ENCODE peak calls at places on chromosomes 2 and 18, in seven cellular contexts. One of them, this sample, is unnamed.

GRCh38 chr2:8797682-8798081 is 39.7 kb downstream of the KIDINS220 start:
- DNase-seq in HCT116: no peak
- DNase-seq in HepG2: no peak
- DNase-seq in K562: no peak
- DNase-seq in H1: no peak
- DNase-seq in SK-N-SH: no peak
- DNase-seq in GM12878: no peak
- DNase-seq in this sample: no peak

GRCh38 chr18:23945416-23946079 is 69.0 kb upstream of the TTC39C start:
- DNase-seq in HCT116: no peak
- DNase-seq in HepG2: no peak
- DNase-seq in K562: no peak
- DNase-seq in H1: no peak
- DNase-seq in SK-N-SH: no peak
- DNase-seq in GM12878: no peak
- DNase-seq in this sample: no peak

GRCh38 chr2:109722026-109722425 is 72.1 kb upstream of the RGPD5 start:
- DNase-seq in HCT116: no peak
- DNase-seq in HepG2: no peak
- DNase-seq in K562: no peak
- DNase-seq in H1: no peak
- DNase-seq in SK-N-SH: no peak
- DNase-seq in GM12878: no peak
- DNase-seq in this sample: no peak

GRCh38 chr2:238259085-238260020 is 19.5 kb upstream of the HES6 start:
- DNase-seq in HCT116: no peak
- DNase-seq in HepG2: peak; percentile 34
- DNase-seq in K562: no peak
- DNase-seq in H1: no peak
- DNase-seq in SK-N-SH: no peak
- DNase-seq in GM12878: no peak
- DNase-seq in this sample: peak; percentile 39

GRCh38 chr2:39050109-39050508 is 70.7 kb downstream of the SOS1 start:
- DNase-seq in HCT116: no peak
- DNase-seq in HepG2: no peak
- DNase-seq in K562: no peak
- DNase-seq in H1: no peak
- DNase-seq in SK-N-SH: no peak
- DNase-seq in GM12878: no peak
- DNase-seq in this sample: no peak

GRCh38 chr2:88054300-88055048 is 1.1 kb downstream of the KRCC1 start:
- DNase-seq in HCT116: no peak
- DNase-seq in HepG2: no peak
- DNase-seq in K562: peak; percentile 43
- DNase-seq in H1: no peak
- DNase-seq in SK-N-SH: no peak
- DNase-seq in GM12878: no peak
- DNase-seq in this sample: no peak

GRCh38 chr18:75879196-75879595 is 451.7 kb upstream of the SMIM21 start:
- DNase-seq in HCT116: no peak
- DNase-seq in HepG2: no peak
- DNase-seq in K562: no peak
- DNase-seq in H1: no peak
- DNase-seq in SK-N-SH: no peak
- DNase-seq in GM12878: no peak
- DNase-seq in this sample: no peak

GRCh38 chr18:75727479-75727878 is 300.0 kb upstream of the SMIM21 start:
- DNase-seq in HCT116: peak; percentile 21
- DNase-seq in HepG2: peak; percentile 2
- DNase-seq in K562: peak; percentile 38
- DNase-seq in H1: peak; percentile 38
- DNase-seq in SK-N-SH: peak; percentile 47
- DNase-seq in GM12878: no peak
- DNase-seq in this sample: no peak

GRCh38 chr2:60530228-60530627 is 23.2 kb downstream of the BCL11A start:
- DNase-seq in HCT116: no peak
- DNase-seq in HepG2: no peak
- DNase-seq in K562: no peak
- DNase-seq in H1: no peak
- DNase-seq in SK-N-SH: peak; percentile 30
- DNase-seq in GM12878: no peak
- DNase-seq in this sample: no peak

GRCh38 chr18:36176739-36177138 is 10.6 kb upstream of the MOCOS start:
- DNase-seq in HCT116: no peak
- DNase-seq in HepG2: no peak
- DNase-seq in K562: no peak
- DNase-seq in H1: no peak
- DNase-seq in SK-N-SH: no peak
- DNase-seq in GM12878: no peak
- DNase-seq in this sample: no peak

GRCh38 chr2:238160206-238161129 is 1.7 kb downstream of the ERFE start:
- DNase-seq in HCT116: no peak
- DNase-seq in HepG2: peak; percentile 31
- DNase-seq in K562: peak; percentile 51
- DNase-seq in H1: peak; percentile 15
- DNase-seq in SK-N-SH: peak; percentile 73
- DNase-seq in GM12878: no peak
- DNase-seq in this sample: no peak

GRCh38 chr2:190815223-190815622 is 65.4 kb upstream of the GLS start:
- DNase-seq in HCT116: no peak
- DNase-seq in HepG2: no peak
- DNase-seq in K562: no peak
- DNase-seq in H1: no peak
- DNase-seq in SK-N-SH: no peak
- DNase-seq in GM12878: no peak
- DNase-seq in this sample: no peak

GRCh38 chr2:98806266-98806697 is 75.3 kb upstream of the MGAT4A start:
- DNase-seq in HCT116: no peak
- DNase-seq in HepG2: no peak
- DNase-seq in K562: no peak
- DNase-seq in H1: no peak
- DNase-seq in SK-N-SH: peak; percentile 70
- DNase-seq in GM12878: no peak
- DNase-seq in this sample: no peak

GRCh38 chr2:234251326-234252271 is 201.1 kb downstream of the SPP2 start:
- DNase-seq in HCT116: no peak
- DNase-seq in HepG2: peak; percentile 10
- DNase-seq in K562: no peak
- DNase-seq in H1: no peak
- DNase-seq in SK-N-SH: no peak
- DNase-seq in GM12878: no peak
- DNase-seq in this sample: no peak

GRCh38 chr2:148756292-148756975 is 111.9 kb downstream of the EPC2 start:
- DNase-seq in HCT116: no peak
- DNase-seq in HepG2: peak; percentile 50
- DNase-seq in K562: no peak
- DNase-seq in H1: no peak
- DNase-seq in SK-N-SH: no peak
- DNase-seq in GM12878: no peak
- DNase-seq in this sample: no peak
- TF ChIP-seq JUND in HCT116: no peak
- TF ChIP-seq JUND in HepG2: no peak
- TF ChIP-seq JUND in K562: no peak
- TF ChIP-seq JUND in H1: no peak
- TF ChIP-seq JUND in SK-N-SH: peak; percentile 62
- TF ChIP-seq JUND in GM12878: no peak
- TF ChIP-seq JUND in this sample: no peak

GRCh38 chr18:22106536-22107292 is 62.7 kb upstream of the GATA6 start:
- DNase-seq in HCT116: no peak
- DNase-seq in HepG2: peak; percentile 12
- DNase-seq in K562: peak; percentile 46
- DNase-seq in H1: no peak
- DNase-seq in SK-N-SH: no peak
- DNase-seq in GM12878: no peak
- DNase-seq in this sample: no peak
- TF ChIP-seq JUND in HCT116: no peak
- TF ChIP-seq JUND in HepG2: no peak
- TF ChIP-seq JUND in K562: peak; percentile 18
- TF ChIP-seq JUND in H1: no peak
- TF ChIP-seq JUND in SK-N-SH: no peak
- TF ChIP-seq JUND in GM12878: no peak
- TF ChIP-seq JUND in this sample: no peak

DNA sequence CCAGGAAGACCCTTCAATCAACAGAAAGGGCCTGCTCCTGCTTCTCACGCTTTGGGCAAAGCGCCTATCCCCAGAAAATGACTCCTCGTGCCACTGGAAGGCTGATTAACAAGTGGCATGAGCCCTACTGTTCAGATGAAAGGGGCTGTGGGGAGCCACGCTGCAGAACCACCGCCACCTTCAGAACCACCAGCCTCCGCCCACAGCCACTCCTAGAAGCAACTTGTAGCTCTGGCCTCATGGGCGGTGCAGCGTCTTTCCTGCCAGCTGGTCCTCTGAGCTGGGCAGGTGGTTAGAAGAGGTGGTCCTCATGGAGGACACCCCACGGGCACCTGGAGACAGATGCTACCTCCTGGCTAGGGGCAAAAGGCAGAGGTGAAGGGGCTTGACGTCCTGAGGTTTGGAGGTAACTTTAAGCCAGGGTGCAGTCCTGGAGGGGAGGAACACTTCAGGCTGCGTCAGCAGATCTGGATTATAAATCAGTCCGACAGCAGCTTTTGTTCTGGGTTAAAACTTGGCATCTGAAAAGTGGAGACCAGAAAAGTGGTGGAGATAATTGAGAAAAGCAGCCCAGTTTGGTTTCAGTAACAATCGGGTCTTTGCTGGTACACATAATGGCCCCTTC is 863 bp upstream of the SEMA4C start:
- DNase-seq in HCT116: no peak
- DNase-seq in HepG2: no peak
- DNase-seq in K562: peak; percentile 71
- DNase-seq in H1: no peak
- DNase-seq in SK-N-SH: no peak
- DNase-seq in GM12878: no peak
- DNase-seq in this sample: no peak
- TF ChIP-seq JUND in HCT116: no peak
- TF ChIP-seq JUND in HepG2: no peak
- TF ChIP-seq JUND in K562: no peak
- TF ChIP-seq JUND in H1: no peak
- TF ChIP-seq JUND in SK-N-SH: no peak
- TF ChIP-seq JUND in GM12878: no peak
- TF ChIP-seq JUND in this sample: no peak

GRCh38 chr2:25799301-25799700 is 79.0 kb downstream of the ASXL2 start:
- DNase-seq in HCT116: no peak
- DNase-seq in HepG2: no peak
- DNase-seq in K562: no peak
- DNase-seq in H1: no peak
- DNase-seq in SK-N-SH: no peak
- DNase-seq in GM12878: no peak
- DNase-seq in this sample: no peak

GRCh38 chr2:25794544-25795276 is 83.6 kb downstream of the ASXL2 start:
- DNase-seq in HCT116: no peak
- DNase-seq in HepG2: no peak
- DNase-seq in K562: no peak
- DNase-seq in H1: no peak
- DNase-seq in SK-N-SH: no peak
- DNase-seq in GM12878: peak; percentile 16
- DNase-seq in this sample: no peak

DNA sequence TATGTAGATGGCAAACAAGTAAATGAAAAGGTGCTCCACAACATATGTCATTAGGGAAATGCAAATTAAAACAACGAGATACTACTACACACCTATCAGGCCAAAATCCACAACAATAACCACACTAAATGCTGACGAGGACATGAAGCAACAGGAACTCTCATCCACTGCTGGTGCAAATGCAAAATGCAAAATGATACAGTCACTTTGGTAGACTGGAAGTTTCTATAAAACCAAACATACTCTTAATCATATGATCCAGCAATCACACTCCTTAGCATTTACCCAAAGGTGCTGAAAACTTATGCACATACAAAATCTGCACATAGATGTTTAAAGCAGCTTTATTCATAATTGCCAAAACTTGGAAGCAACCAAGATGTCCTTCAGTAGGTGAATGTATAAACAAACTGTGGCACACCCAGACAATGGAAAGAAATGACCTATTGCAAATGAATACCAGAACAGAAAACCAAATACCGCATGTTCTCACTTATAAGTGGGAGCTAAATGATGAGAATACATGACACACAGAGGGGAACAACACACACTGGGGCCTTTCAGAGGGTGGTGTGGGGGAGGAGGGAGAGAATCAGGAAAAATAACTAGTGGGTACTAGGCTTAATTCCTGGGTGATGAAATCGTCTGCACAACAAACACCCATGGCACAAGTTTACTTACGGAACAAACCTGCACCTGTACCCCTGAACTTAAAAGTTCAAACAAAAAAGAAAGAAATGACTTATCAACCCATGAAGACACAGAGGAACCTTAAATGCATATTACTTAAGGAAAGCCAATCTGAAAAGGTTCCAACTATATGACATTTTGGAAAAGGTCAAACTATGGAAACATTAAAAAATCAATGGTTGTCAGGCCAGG is 80.4 kb downstream of the ASXL2 start:
- DNase-seq in HCT116: no peak
- DNase-seq in HepG2: no peak
- DNase-seq in K562: no peak
- DNase-seq in H1: no peak
- DNase-seq in SK-N-SH: no peak
- DNase-seq in GM12878: no peak
- DNase-seq in this sample: no peak
- TF ChIP-seq JUND in HCT116: no peak
- TF ChIP-seq JUND in HepG2: no peak
- TF ChIP-seq JUND in K562: no peak
- TF ChIP-seq JUND in H1: no peak
- TF ChIP-seq JUND in SK-N-SH: no peak
- TF ChIP-seq JUND in GM12878: no peak
- TF ChIP-seq JUND in this sample: no peak

DNA sequence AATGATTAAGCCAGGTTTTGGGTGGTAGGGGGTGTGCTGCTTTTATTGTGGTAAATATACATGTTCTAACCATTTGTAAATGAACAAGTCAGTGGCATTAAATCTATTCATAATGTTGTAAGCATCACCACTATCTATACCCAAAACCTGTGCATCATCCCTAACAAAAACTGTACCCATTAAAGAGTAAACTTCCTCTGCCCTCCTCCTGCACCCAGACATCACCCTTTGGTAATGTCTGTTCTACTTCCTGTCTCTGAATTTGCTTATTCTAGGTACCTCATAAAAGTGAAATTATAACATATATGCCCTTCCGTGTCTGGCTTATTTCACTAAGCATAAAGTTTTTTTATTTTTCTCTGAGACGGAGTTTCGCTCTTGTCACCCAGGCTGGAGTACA is 14.1 kb downstream of the RIF1 start:
- DNase-seq in HCT116: no peak
- DNase-seq in HepG2: no peak
- DNase-seq in K562: no peak
- DNase-seq in H1: no peak
- DNase-seq in SK-N-SH: no peak
- DNase-seq in GM12878: no peak
- DNase-seq in this sample: no peak
- TF ChIP-seq JUND in HCT116: no peak
- TF ChIP-seq JUND in HepG2: no peak
- TF ChIP-seq JUND in K562: no peak
- TF ChIP-seq JUND in H1: no peak
- TF ChIP-seq JUND in SK-N-SH: no peak
- TF ChIP-seq JUND in GM12878: no peak
- TF ChIP-seq JUND in this sample: no peak

GRCh38 chr2:171882095-171882769 is 11.8 kb downstream of the SLC25A12 start:
- DNase-seq in HCT116: no peak
- DNase-seq in HepG2: no peak
- DNase-seq in K562: no peak
- DNase-seq in H1: no peak
- DNase-seq in SK-N-SH: no peak
- DNase-seq in GM12878: no peak
- DNase-seq in this sample: no peak
- TF ChIP-seq JUND in HCT116: no peak
- TF ChIP-seq JUND in HepG2: no peak
- TF ChIP-seq JUND in K562: no peak
- TF ChIP-seq JUND in H1: no peak
- TF ChIP-seq JUND in SK-N-SH: no peak
- TF ChIP-seq JUND in GM12878: no peak
- TF ChIP-seq JUND in this sample: no peak

This sample was measured in T47D.